ENCODE peak calls at places on chromosomes 4 and X, in seven cellular contexts. V, W, Z, M, Q, P and G are unnamed samples.

GRCh38 chrX:134622813-134623185 is 35.5 kb downstream of the PLAC1 start:
- DNase-seq in V (no peak), W (peak), Z (peak), M (no peak), Q (no peak), P (no peak), G (peak)

GRCh38 chr4:158599150-158599549 is 72.5 kb downstream of the C4orf46 start:
- DNase-seq in V (no peak), W (no peak), Z (peak), M (peak), Q (no peak), P (no peak), G (no peak)

GRCh38 chrX:23742174-23742692 is 843 bp downstream of the ACOT9 start:
- DNase-seq in V (no peak), W (peak), Z (peak), M (peak), Q (no peak), P (peak), G (peak)

GRCh38 chr4:109434007-109434792 is 585 bp downstream of the SEC24B start:
- DNase-seq in V (no peak), W (peak), Z (no peak), M (no peak), Q (peak), P (peak), G (peak)

GRCh38 chr4:183601381-183601780 is 57.6 kb downstream of the RWDD4 start:
- DNase-seq in V (no peak), W (no peak), Z (no peak), M (no peak), Q (no peak), P (no peak), G (no peak)

GRCh38 chr4:165709526-165709925 is 163.5 kb upstream of the TLL1 start:
- DNase-seq in V (no peak), W (peak), Z (no peak), M (no peak), Q (no peak), P (no peak), G (no peak)

GRCh38 chr4:152094851-152095700 is 334.3 kb upstream of the GATB start:
- DNase-seq in V (peak), W (peak), Z (peak), M (peak), Q (no peak), P (no peak), G (no peak)

GRCh38 chr4:102787096-102787867 is 26.5 kb upstream of the MANBA start:
- DNase-seq in V (no peak), W (peak), Z (peak), M (peak), Q (no peak), P (no peak), G (peak)

GRCh38 chrX:130577431-130577830 is 175.6 kb downstream of the RBMX2 start:
- DNase-seq in V (no peak), W (no peak), Z (no peak), M (no peak), Q (no peak), P (no peak), G (no peak)

GRCh38 chrX:74450803-74451449 is 29.6 kb downstream of the SLC16A2 start:
- DNase-seq in V (peak), W (peak), Z (peak), M (peak), Q (no peak), P (no peak), G (peak)

GRCh38 chr4:28565434-28565833 is 1704.8 kb downstream of the STIM2 start:
- DNase-seq in V (no peak), W (no peak), Z (peak), M (peak), Q (no peak), P (no peak), G (no peak)

GRCh38 chr4:20624783-20625364 is 75.4 kb upstream of the PACRGL start:
- DNase-seq in V (no peak), W (peak), Z (peak), M (no peak), Q (no peak), P (no peak), G (peak)

GRCh38 chr4:103948244-103949018 is 228.6 kb upstream of the TACR3 start:
- DNase-seq in V (no peak), W (no peak), Z (no peak), M (no peak), Q (no peak), P (no peak), G (no peak)

GRCh38 chrX:115712484-115712883 is 151.5 kb downstream of the PLS3 start:
- DNase-seq in V (no peak), W (no peak), Z (no peak), M (no peak), Q (no peak), P (no peak), G (no peak)

GRCh38 chrX:114152130-114152529 is 431.8 kb upstream of the HTR2C start:
- DNase-seq in V (no peak), W (peak), Z (peak), M (no peak), Q (no peak), P (no peak), G (peak)

GRCh38 chr4:1939664-1940509 is 68.7 kb downstream of the NSD2 start:
- DNase-seq in V (peak), W (peak), Z (peak), M (peak), Q (no peak), P (no peak), G (peak)

GRCh38 chr4:25180524-25181131 is 20.4 kb upstream of the SEPSECS start:
- DNase-seq in V (no peak), W (peak), Z (peak), M (no peak), Q (no peak), P (no peak), G (peak)

GRCh38 chr4:146243141-146243882 is 29.0 kb downstream of the REELD1 start:
- DNase-seq in V (no peak), W (no peak), Z (no peak), M (no peak), Q (peak), P (peak), G (no peak)

GRCh38 chr4:187380181-187380581 is 615.4 kb upstream of the ZFP42 start:
- DNase-seq in V (no peak), W (no peak), Z (no peak), M (no peak), Q (peak), P (no peak), G (no peak)

GRCh38 chr4:42397635-42398447 is 553 bp downstream of the SHISA3 start:
- DNase-seq in V (no peak), W (peak), Z (no peak), M (no peak), Q (no peak), P (no peak), G (peak)

GRCh38 chr4:115675721-115676120 is 562.3 kb upstream of the NDST4 start:
- DNase-seq in V (no peak), W (no peak), Z (no peak), M (no peak), Q (no peak), P (no peak), G (peak)

GRCh38 chrX:81577028-81577427 is 375.1 kb downstream of the SH3BGRL start:
- DNase-seq in V (no peak), W (no peak), Z (no peak), M (no peak), Q (no peak), P (no peak), G (no peak)

GRCh38 chr4:163748474-163748873 is 254.0 kb downstream of the TMA16 start:
- DNase-seq in V (no peak), W (no peak), Z (no peak), M (no peak), Q (no peak), P (no peak), G (peak)

GRCh38 chr4:55347610-55348228 is 1.7 kb downstream of the SRD5A3 start:
- DNase-seq in V (no peak), W (no peak), Z (no peak), M (no peak), Q (no peak), P (no peak), G (no peak)
- H3K4me3 ChIP-seq in V (no peak), W (peak), Z (no peak), M (no peak), Q (no peak), P (no peak), G (no peak)

GRCh38 chr4:147570616-147571015 is 46.6 kb upstream of the TMEM184C start:
- DNase-seq in V (no peak), W (peak), Z (peak), M (no peak), Q (no peak), P (no peak), G (no peak)
- TF ChIP-seq CTCF in V (no peak), W (no peak), Z (peak), M (peak), Q (no peak), P (no peak), G (no peak)

GRCh38 chrX:140440891-140441290 is 64.0 kb downstream of the SOX3 start:
- DNase-seq in V (no peak), W (no peak), Z (peak), M (no peak), Q (no peak), P (no peak), G (no peak)

GRCh38 chrX:140434347-140434746 is 70.5 kb downstream of the SOX3 start:
- DNase-seq in V (no peak), W (no peak), Z (no peak), M (no peak), Q (no peak), P (no peak), G (no peak)

GRCh38 chrX:140433582-140433981 is 71.3 kb downstream of the SOX3 start:
- DNase-seq in V (no peak), W (no peak), Z (peak), M (no peak), Q (no peak), P (no peak), G (no peak)

GRCh38 chrX:140439455-140439854 is 65.4 kb downstream of the SOX3 start:
- DNase-seq in V (no peak), W (no peak), Z (no peak), M (no peak), Q (peak), P (no peak), G (no peak)
- H3K4me3 ChIP-seq in V (no peak), W (no peak), Z (no peak), M (no peak), Q (peak), P (no peak), G (no peak)

DNA sequence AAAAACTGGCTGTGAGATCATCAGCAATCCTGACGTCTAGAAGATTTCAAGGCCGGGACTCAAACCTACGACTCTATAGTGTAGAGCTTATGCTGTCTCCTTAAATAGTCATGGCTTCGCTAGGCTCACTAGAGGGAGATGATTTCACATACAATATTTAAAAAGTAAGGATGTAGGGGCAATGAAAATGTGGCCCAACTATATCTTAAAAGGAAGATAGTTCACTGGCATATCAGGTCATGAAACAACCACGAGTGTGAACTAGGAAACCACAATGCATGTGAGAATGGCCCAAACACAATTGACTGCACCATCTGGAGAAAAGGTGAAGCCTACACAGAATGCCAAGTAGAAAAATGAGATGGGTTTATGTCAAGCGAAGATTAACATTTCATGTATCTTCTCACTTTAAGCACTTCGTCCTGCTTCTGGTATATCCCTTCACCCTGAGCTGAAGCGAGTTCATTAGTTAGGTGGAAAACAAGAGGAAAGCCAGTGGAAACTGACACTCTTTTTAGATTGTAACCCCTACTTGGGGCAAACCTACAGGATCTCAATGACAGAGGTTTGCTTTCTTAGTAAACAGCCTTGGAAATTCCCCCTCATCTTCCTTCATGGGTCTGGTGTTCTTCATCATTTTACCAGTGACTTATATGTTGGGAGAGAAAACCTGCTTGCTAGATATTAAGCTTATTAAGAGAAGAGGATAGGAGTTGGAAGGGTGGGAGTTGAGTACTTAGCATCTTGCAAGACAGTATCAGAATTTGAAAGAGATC is 17.4 kb downstream of the FAM9C start:
- DNase-seq in V (no peak), W (no peak), Z (no peak), M (no peak), Q (no peak), P (no peak), G (no peak)
- TF ChIP-seq CTCF in V (no peak), W (no peak), Z (no peak), M (no peak), Q (no peak), P (no peak), G (no peak)

GRCh38 chr4:112521123-112522116 is 5.4 kb upstream of the NEUROG2 start:
- DNase-seq in V (no peak), W (no peak), Z (no peak), M (no peak), Q (no peak), P (no peak), G (no peak)
- H3K4me3 ChIP-seq in V (no peak), W (no peak), Z (no peak), M (no peak), Q (no peak), P (no peak), G (no peak)

GRCh38 chr4:89755210-89755609 is 81.8 kb downstream of the SNCA start:
- DNase-seq in V (no peak), W (peak), Z (no peak), M (no peak), Q (no peak), P (no peak), G (no peak)
- TF ChIP-seq CTCF in V (peak), W (no peak), Z (peak), M (peak), Q (no peak), P (no peak), G (peak)

DNA sequence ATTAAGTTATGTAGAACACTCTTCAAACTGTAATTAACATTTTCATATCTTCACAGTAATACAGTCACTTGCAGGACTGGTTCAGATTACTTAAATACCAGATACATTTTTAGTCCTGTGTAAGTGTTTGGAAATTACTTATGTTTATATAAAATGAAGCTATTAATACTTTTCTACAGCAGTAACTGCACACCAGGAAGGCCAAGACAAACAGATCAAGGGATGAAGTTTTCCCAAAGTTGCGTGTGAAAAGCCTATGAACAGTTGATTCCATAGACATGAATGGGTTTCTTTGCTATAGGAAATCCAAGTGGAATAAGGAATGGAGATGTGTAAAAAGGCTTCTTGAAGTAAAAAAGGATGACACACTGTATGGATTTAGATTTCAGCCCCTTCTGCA is 28.9 kb upstream of the DRP2 start:
- DNase-seq in V (no peak), W (no peak), Z (peak), M (no peak), Q (no peak), P (no peak), G (no peak)
- H3K4me3 ChIP-seq in V (no peak), W (no peak), Z (no peak), M (no peak), Q (no peak), P (no peak), G (no peak)

GRCh38 chr4:76896048-76896447 is 1.9 kb downstream of the SOWAHB start:
- DNase-seq in V (no peak), W (no peak), Z (no peak), M (no peak), Q (no peak), P (no peak), G (no peak)

GRCh38 chr4:76896731-76897521 is 1.0 kb downstream of the SOWAHB start:
- DNase-seq in V (no peak), W (peak), Z (peak), M (no peak), Q (peak), P (peak), G (peak)

GRCh38 chr4:76897522-76898384 is at the start of gene SOWAHB:
- DNase-seq in V (no peak), W (no peak), Z (no peak), M (no peak), Q (peak), P (peak), G (peak)

GRCh38 chr4:76894537-76894936 is 3.4 kb downstream of the SOWAHB start:
- DNase-seq in V (no peak), W (no peak), Z (peak), M (no peak), Q (no peak), P (no peak), G (no peak)

DNA sequence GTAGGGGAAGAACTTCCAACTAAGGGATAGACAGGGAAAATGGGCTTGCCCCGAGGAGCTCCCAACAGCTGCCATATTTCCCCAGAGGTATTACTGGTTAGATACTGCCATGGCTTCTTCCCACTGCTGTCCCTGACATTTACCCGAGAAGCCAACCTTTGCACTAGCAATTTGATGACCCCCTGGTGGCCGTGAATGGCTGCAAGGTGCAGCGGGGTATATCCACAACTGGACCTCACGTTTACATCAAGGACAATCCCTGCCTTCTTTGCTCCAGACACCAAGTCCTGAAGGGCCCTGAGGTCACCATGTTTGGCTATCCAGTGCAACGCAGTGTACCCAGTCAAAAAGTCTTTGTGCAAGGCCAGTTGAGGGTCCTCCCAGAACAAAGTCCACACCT is 2.3 kb downstream of the SOWAHB start:
- DNase-seq in V (no peak), W (no peak), Z (no peak), M (no peak), Q (no peak), P (no peak), G (no peak)
- TF ChIP-seq CTCF in V (no peak), W (no peak), Z (no peak), M (no peak), Q (no peak), P (no peak), G (no peak)

GRCh38 chr4:7971159-7971631 is 31.5 kb upstream of the AFAP1 start:
- DNase-seq in V (no peak), W (no peak), Z (no peak), M (no peak), Q (no peak), P (no peak), G (no peak)
- H3K4me3 ChIP-seq in V (no peak), W (no peak), Z (no peak), M (no peak), Q (peak), P (no peak), G (no peak)

DNA sequence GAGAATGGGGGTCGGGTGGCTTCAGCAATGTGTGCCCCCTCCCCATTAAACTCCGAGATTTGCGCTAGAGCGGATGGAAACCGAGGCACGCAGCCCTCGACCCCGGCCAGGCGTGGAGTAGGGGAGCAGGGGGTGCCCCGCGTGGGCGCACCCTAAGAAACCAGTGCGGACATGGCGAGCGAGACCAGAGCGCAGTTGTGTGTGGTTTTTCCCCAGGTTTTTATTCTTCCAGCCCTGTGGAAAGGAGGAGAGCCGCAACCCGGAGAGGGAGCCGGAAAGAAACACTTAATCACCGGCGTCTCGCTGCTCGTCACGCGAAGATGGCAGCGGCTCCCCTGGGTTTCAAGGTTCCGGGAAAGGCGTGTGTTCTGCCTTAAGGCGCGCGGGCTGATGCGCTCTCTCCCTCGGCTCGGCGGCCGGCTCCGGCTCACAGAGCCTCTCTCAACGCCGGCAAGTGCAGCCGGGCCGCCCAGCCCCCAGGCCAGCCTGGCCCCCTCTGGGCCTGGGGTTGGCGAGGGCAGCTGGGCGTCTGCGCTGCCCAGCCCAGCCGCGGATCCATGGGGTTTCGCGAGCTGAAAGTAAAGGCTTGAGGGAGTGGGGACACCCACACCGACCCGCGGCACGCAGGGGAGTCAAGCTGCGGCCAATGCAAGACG is 73.9 kb upstream of the BCOR start:
- DNase-seq in V (no peak), W (no peak), Z (peak), M (no peak), Q (no peak), P (no peak), G (no peak)
- TF ChIP-seq CTCF in V (no peak), W (no peak), Z (no peak), M (no peak), Q (no peak), P (no peak), G (no peak)